ENCODE peak calls at places on chromosome 1, in five cellular contexts. One of them, this sample, is unnamed.

GRCh38 chr1:41255978-41256377 is 13.9 kb upstream of the SCMH1 start:
- DNase-seq in AG04450: no peak
- DNase-seq in dorsolateral prefrontal cortex: no peak
- DNase-seq in AG09309: no peak
- DNase-seq in neural progenitor cell: no peak
- DNase-seq in this sample: no peak

GRCh38 chr1:66521736-66522365 is 12.1 kb upstream of the SGIP1 start:
- DNase-seq in AG04450: peak; percentile 66
- DNase-seq in dorsolateral prefrontal cortex: no peak
- DNase-seq in AG09309: peak; percentile 56
- DNase-seq in neural progenitor cell: no peak
- DNase-seq in this sample: peak; percentile 30

GRCh38 chr1:21594495-21594894 is 74.7 kb downstream of the RAP1GAP start:
- DNase-seq in AG04450: no peak
- DNase-seq in dorsolateral prefrontal cortex: no peak
- DNase-seq in AG09309: no peak
- DNase-seq in neural progenitor cell: no peak
- DNase-seq in this sample: no peak

GRCh38 chr1:245953876-245954660 is 553.0 kb downstream of the SMYD3 start:
- DNase-seq in AG04450: no peak
- DNase-seq in dorsolateral prefrontal cortex: no peak
- DNase-seq in AG09309: no peak
- DNase-seq in neural progenitor cell: no peak
- DNase-seq in this sample: no peak

GRCh38 chr1:23696335-23696989 is 4.9 kb downstream of the RPL11 start:
- DNase-seq in AG04450: no peak
- DNase-seq in dorsolateral prefrontal cortex: no peak
- DNase-seq in AG09309: no peak
- DNase-seq in neural progenitor cell: no peak
- DNase-seq in this sample: no peak

GRCh38 chr1:232950919-232951579 is 638 bp downstream of the NTPCR start:
- DNase-seq in AG04450: no peak
- DNase-seq in dorsolateral prefrontal cortex: no peak
- DNase-seq in AG09309: no peak
- DNase-seq in neural progenitor cell: peak; percentile 44
- DNase-seq in this sample: no peak

GRCh38 chr1:112698366-112699310 is 8.3 kb downstream of the RHOC start:
- DNase-seq in AG04450: no peak
- DNase-seq in dorsolateral prefrontal cortex: no peak
- DNase-seq in AG09309: no peak
- DNase-seq in neural progenitor cell: no peak
- DNase-seq in this sample: no peak

GRCh38 chr1:86207323-86207722 is 50.8 kb upstream of the COL24A1 start:
- DNase-seq in AG04450: peak; percentile 46
- DNase-seq in dorsolateral prefrontal cortex: peak; percentile 54
- DNase-seq in AG09309: peak; percentile 75
- DNase-seq in neural progenitor cell: peak; percentile 18
- DNase-seq in this sample: peak; percentile 74

GRCh38 chr1:62076286-62076685 is 118.4 kb upstream of the L1TD1 start:
- DNase-seq in AG04450: peak; percentile 4
- DNase-seq in dorsolateral prefrontal cortex: no peak
- DNase-seq in AG09309: no peak
- DNase-seq in neural progenitor cell: no peak
- DNase-seq in this sample: peak; percentile 50

GRCh38 chr1:17514776-17515175 is 24.7 kb upstream of the ARHGEF10L start:
- DNase-seq in AG04450: no peak
- DNase-seq in dorsolateral prefrontal cortex: no peak
- DNase-seq in AG09309: no peak
- DNase-seq in neural progenitor cell: no peak
- DNase-seq in this sample: no peak

GRCh38 chr1:163824006-163824405 is 502.3 kb downstream of the NUF2 start:
- DNase-seq in AG04450: no peak
- DNase-seq in dorsolateral prefrontal cortex: peak; percentile 53
- DNase-seq in AG09309: peak; percentile 88
- DNase-seq in neural progenitor cell: no peak
- DNase-seq in this sample: peak; percentile 95

GRCh38 chr1:229461032-229461668 is 27.3 kb upstream of the ACTA1 start:
- DNase-seq in AG04450: no peak
- DNase-seq in dorsolateral prefrontal cortex: peak; percentile 55
- DNase-seq in AG09309: no peak
- DNase-seq in neural progenitor cell: no peak
- DNase-seq in this sample: no peak

GRCh38 chr1:248872752-248873408 is 14.0 kb upstream of the ZNF692 start:
- DNase-seq in AG04450: no peak
- DNase-seq in dorsolateral prefrontal cortex: peak; percentile 66
- DNase-seq in AG09309: no peak
- DNase-seq in neural progenitor cell: peak; percentile 86
- DNase-seq in this sample: no peak

GRCh38 chr1:8283058-8283884 is 34.6 kb upstream of the SLC45A1 start:
- DNase-seq in AG04450: no peak
- DNase-seq in dorsolateral prefrontal cortex: no peak
- DNase-seq in AG09309: no peak
- DNase-seq in neural progenitor cell: no peak
- DNase-seq in this sample: no peak

GRCh38 chr1:164641353-164641730 is 82.4 kb downstream of the PBX1 start:
- DNase-seq in AG04450: no peak
- DNase-seq in dorsolateral prefrontal cortex: no peak
- DNase-seq in AG09309: no peak
- DNase-seq in neural progenitor cell: no peak
- DNase-seq in this sample: no peak

GRCh38 chr1:68202239-68202832 is 30.0 kb downstream of the WLS start:
- DNase-seq in AG04450: no peak
- DNase-seq in dorsolateral prefrontal cortex: no peak
- DNase-seq in AG09309: peak; percentile 21
- DNase-seq in neural progenitor cell: no peak
- DNase-seq in this sample: no peak

GRCh38 chr1:60699304-60699703 is 383.1 kb upstream of the NFIA start:
- DNase-seq in AG04450: no peak
- DNase-seq in dorsolateral prefrontal cortex: no peak
- DNase-seq in AG09309: no peak
- DNase-seq in neural progenitor cell: no peak
- DNase-seq in this sample: no peak

GRCh38 chr1:171654705-171655214 is 2.3 kb upstream of the MYOC start:
- DNase-seq in AG04450: no peak
- DNase-seq in dorsolateral prefrontal cortex: no peak
- DNase-seq in AG09309: no peak
- DNase-seq in neural progenitor cell: no peak
- DNase-seq in this sample: no peak

GRCh38 chr1:201628490-201628889 is 89.6 kb downstream of the NAV1 start:
- DNase-seq in AG04450: no peak
- DNase-seq in dorsolateral prefrontal cortex: peak; percentile 64
- DNase-seq in AG09309: no peak
- DNase-seq in neural progenitor cell: peak; percentile 72
- DNase-seq in this sample: no peak

GRCh38 chr1:177847843-177848242 is 122.0 kb downstream of the SEC16B start:
- DNase-seq in AG04450: peak; percentile 74
- DNase-seq in dorsolateral prefrontal cortex: no peak
- DNase-seq in AG09309: peak; percentile 42
- DNase-seq in neural progenitor cell: no peak
- DNase-seq in this sample: no peak

GRCh38 chr1:84721152-84721551 is 30.9 kb upstream of the SSX2IP start:
- DNase-seq in AG04450: no peak
- DNase-seq in dorsolateral prefrontal cortex: no peak
- DNase-seq in AG09309: peak; percentile 57
- DNase-seq in neural progenitor cell: no peak
- DNase-seq in this sample: no peak

GRCh38 chr1:37472994-37473393 is 1.4 kb upstream of the ZC3H12A start:
- DNase-seq in AG04450: no peak
- DNase-seq in dorsolateral prefrontal cortex: no peak
- DNase-seq in AG09309: no peak
- DNase-seq in neural progenitor cell: no peak
- DNase-seq in this sample: no peak

GRCh38 chr1:171431994-171432393 is 53.3 kb upstream of the PRRC2C start:
- DNase-seq in AG04450: no peak
- DNase-seq in dorsolateral prefrontal cortex: no peak
- DNase-seq in AG09309: no peak
- DNase-seq in neural progenitor cell: peak; percentile 8
- DNase-seq in this sample: no peak

GRCh38 chr1:183025782-183026774 is 2.9 kb downstream of the LAMC1 start:
- DNase-seq in AG04450: no peak
- DNase-seq in dorsolateral prefrontal cortex: no peak
- DNase-seq in AG09309: no peak
- DNase-seq in neural progenitor cell: no peak
- DNase-seq in this sample: no peak

GRCh38 chr1:226870026-226870322 is 442 bp upstream of the PSEN2 start:
- DNase-seq in AG04450: no peak
- DNase-seq in dorsolateral prefrontal cortex: no peak
- DNase-seq in AG09309: no peak
- DNase-seq in neural progenitor cell: no peak
- DNase-seq in this sample: no peak
- H3K4me3 ChIP-seq in AG04450: peak overlapping the region; percentile 63
- H3K4me3 ChIP-seq in dorsolateral prefrontal cortex: peak overlapping the region; percentile 88
- H3K4me3 ChIP-seq in AG09309: peak overlapping the region; percentile 60
- H3K4me3 ChIP-seq in neural progenitor cell: peak overlapping the region; percentile 79
- H3K4me3 ChIP-seq in this sample: peak overlapping the region; percentile 72

GRCh38 chr1:118459871-118460270 is 274.8 kb upstream of the SPAG17 start:
- DNase-seq in AG04450: no peak
- DNase-seq in dorsolateral prefrontal cortex: no peak
- DNase-seq in AG09309: no peak
- DNase-seq in neural progenitor cell: no peak
- DNase-seq in this sample: no peak

GRCh38 chr1:118461154-118461553 is 276.1 kb upstream of the SPAG17 start:
- DNase-seq in AG04450: no peak
- DNase-seq in dorsolateral prefrontal cortex: no peak
- DNase-seq in AG09309: no peak
- DNase-seq in neural progenitor cell: peak; percentile 9
- DNase-seq in this sample: no peak
- TF ChIP-seq CTCF in AG04450: no peak
- TF ChIP-seq CTCF in dorsolateral prefrontal cortex: no peak
- TF ChIP-seq CTCF in AG09309: no peak
- TF ChIP-seq CTCF in neural progenitor cell: peak; percentile 41
- TF ChIP-seq CTCF in this sample: peak; percentile 40

DNA sequence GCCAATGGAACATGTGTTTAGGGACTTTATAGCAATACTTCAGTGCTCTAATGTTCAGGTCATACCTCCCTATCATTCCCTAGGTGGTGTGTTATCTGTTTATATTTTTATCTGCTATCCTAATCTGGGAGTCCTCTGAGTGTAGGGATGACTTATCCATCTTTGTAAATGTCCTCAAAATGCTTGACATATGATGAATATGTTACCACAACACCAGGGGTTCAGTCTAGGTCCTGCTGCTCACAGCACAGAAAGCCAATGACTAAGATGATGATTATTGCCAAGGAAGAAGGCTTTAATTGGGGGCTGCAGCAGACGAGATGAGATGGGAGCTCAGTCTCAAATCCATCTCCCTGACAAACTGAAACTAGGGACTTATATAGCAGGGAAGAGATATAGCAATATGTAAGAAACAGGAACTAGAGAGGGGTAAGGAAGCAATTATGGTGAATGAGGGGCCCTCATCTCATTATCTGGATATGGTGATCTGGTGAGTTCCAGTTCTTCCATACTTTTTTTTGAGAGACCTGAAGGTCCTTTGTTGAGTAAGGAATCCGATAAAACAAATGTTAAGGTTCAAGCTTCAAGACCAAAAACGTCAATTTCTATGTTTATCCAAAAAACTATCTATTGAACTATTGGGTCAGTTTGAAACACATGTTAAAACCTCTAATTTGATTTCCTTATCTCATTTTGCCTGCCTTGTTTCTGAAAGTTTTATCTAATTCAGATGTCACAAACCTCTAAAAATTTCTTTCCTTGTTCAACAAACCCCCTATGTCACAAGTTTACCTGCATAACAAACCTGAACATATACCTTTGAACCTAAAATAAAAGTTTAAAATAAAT is 256.7 kb upstream of the CACYBP start:
- DNase-seq in AG04450: no peak
- DNase-seq in dorsolateral prefrontal cortex: no peak
- DNase-seq in AG09309: no peak
- DNase-seq in neural progenitor cell: no peak
- DNase-seq in this sample: no peak
- H3K4me3 ChIP-seq in AG04450: no peak overlapping the region
- H3K4me3 ChIP-seq in dorsolateral prefrontal cortex: no peak overlapping the region
- H3K4me3 ChIP-seq in AG09309: no peak overlapping the region
- H3K4me3 ChIP-seq in neural progenitor cell: no peak overlapping the region
- H3K4me3 ChIP-seq in this sample: no peak overlapping the region

DNA sequence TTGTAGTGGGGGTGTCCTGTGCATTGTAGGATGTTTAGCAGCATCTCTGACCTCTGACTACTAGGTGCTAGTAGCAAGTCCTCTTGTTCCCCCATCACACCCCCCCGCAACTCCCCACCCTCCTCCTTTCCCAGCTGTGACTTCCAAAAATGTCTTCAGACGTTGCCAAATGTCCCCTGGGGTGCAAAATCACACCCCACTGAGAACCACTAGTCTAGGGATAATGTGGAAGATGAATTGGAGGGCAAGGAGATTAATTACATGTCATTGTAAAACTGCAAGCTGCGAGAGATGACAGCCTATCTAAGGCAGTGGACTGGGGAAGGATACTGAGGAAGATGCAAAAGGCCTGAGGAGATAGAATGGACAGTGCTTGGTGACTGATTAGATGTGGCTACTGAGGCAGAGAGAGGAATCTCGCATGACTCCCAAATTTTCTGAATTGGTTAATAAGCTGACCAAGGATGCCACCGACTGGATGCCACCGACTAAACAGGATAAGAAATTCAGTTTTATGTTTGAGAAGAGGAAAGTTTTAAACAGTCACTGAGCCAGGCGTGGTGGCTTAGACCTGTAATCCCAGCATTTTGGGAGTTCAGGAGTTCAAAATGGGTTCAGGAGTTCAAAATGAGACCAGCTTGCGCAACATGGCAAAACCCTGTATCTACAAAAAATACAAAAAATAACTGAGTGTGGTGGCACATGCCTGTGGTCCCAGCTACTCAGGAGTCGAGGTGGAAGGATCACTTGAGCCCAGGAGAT is 3.1 kb upstream of the JAK1 start:
- DNase-seq in AG04450: no peak
- DNase-seq in dorsolateral prefrontal cortex: no peak
- DNase-seq in AG09309: no peak
- DNase-seq in neural progenitor cell: no peak
- DNase-seq in this sample: no peak
- TF ChIP-seq CTCF in AG04450: no peak
- TF ChIP-seq CTCF in dorsolateral prefrontal cortex: no peak
- TF ChIP-seq CTCF in AG09309: no peak
- TF ChIP-seq CTCF in neural progenitor cell: no peak
- TF ChIP-seq CTCF in this sample: no peak

GRCh38 chr1:161082996-161083742 is 6.2 kb downstream of the NECTIN4 start:
- DNase-seq in AG04450: peak; percentile 51
- DNase-seq in dorsolateral prefrontal cortex: no peak
- DNase-seq in AG09309: peak; percentile 69
- DNase-seq in neural progenitor cell: no peak
- DNase-seq in this sample: peak; percentile 38
- H3K4me3 ChIP-seq in AG04450: no peak overlapping the region
- H3K4me3 ChIP-seq in dorsolateral prefrontal cortex: no peak overlapping the region
- H3K4me3 ChIP-seq in AG09309: no peak overlapping the region
- H3K4me3 ChIP-seq in neural progenitor cell: no peak overlapping the region
- H3K4me3 ChIP-seq in this sample: no peak overlapping the region

GRCh38 chr1:214967865-214968575 is 114.5 kb upstream of the KCNK2 start:
- DNase-seq in AG04450: no peak
- DNase-seq in dorsolateral prefrontal cortex: no peak
- DNase-seq in AG09309: no peak
- DNase-seq in neural progenitor cell: no peak
- DNase-seq in this sample: no peak
- TF ChIP-seq CTCF in AG04450: no peak
- TF ChIP-seq CTCF in dorsolateral prefrontal cortex: no peak
- TF ChIP-seq CTCF in AG09309: no peak
- TF ChIP-seq CTCF in neural progenitor cell: no peak
- TF ChIP-seq CTCF in this sample: no peak